ENCODE peak calls at places on chromosome 14, in seven cellular contexts. L is cardiac muscle cell; F is CD8-positive, alpha-beta T cell; W is endothelial cell; B is right atrium auricular region; T is CD14-positive monocyte; A is Peyer's patch. Y is an unnamed sample.

GRCh38 chr14:56874375-56874774 is 64.1 kb upstream of the OTX2 start:
- DNase-seq in F (no peak), L (no peak), B (no peak), A (peak), T (no peak), W (peak), Y (peak)

GRCh38 chr14:102050625-102051024 is 36.2 kb downstream of the HSP90AA1 start:
- DNase-seq in F (no peak), W (no peak), B (no peak), T (no peak), L (no peak), A (no peak), Y (no peak)

GRCh38 chr14:32428875-32429274 is 99.8 kb downstream of the AKAP6 start:
- DNase-seq in A (no peak), B (no peak), F (no peak), L (no peak), W (no peak), T (no peak), Y (no peak)

GRCh38 chr14:22122227-22123187 is 448.9 kb upstream of the OR4E1 start:
- DNase-seq in T (no peak), A (no peak), W (peak), B (no peak), L (no peak), F (no peak), Y (no peak)

GRCh38 chr14:64191756-64192155 is 102.4 kb downstream of the ESR2 start:
- DNase-seq in F (no peak), A (no peak), W (no peak), B (no peak), T (no peak), L (peak), Y (no peak)

GRCh38 chr14:104694991-104695659 is 5.7 kb downstream of the INF2 start:
- DNase-seq in A (peak), T (no peak), L (no peak), B (no peak), F (peak), W (peak), Y (no peak)

GRCh38 chr14:103731916-103732867 is 16.6 kb downstream of the ZFYVE21 start:
- DNase-seq in A (no peak), W (no peak), B (no peak), F (no peak), L (no peak), T (no peak), Y (no peak)

GRCh38 chr14:84646791-84647500 is 883.0 kb upstream of the FLRT2 start:
- DNase-seq in F (no peak), T (no peak), W (no peak), B (no peak), A (no peak), L (peak), Y (no peak)

GRCh38 chr14:25833341-25834121 is 764.3 kb downstream of the NOVA1 start:
- DNase-seq in B (no peak), A (no peak), W (peak), L (peak), T (no peak), F (no peak), Y (no peak)

GRCh38 chr14:22915886-22916521 is 2.9 kb downstream of the RBM23 start:
- DNase-seq in L (peak), T (peak), F (no peak), B (no peak), A (no peak), W (no peak), Y (no peak)

GRCh38 chr14:32683679-32684078 is 255.0 kb upstream of the NPAS3 start:
- DNase-seq in T (no peak), A (no peak), L (no peak), W (no peak), F (no peak), B (no peak), Y (peak)

GRCh38 chr14:80390911-80391310 is 179.6 kb upstream of the DIO2 start:
- DNase-seq in B (no peak), W (no peak), F (no peak), L (peak), T (no peak), A (no peak), Y (no peak)

GRCh38 chr14:104321151-104322130 is 183.1 kb downstream of the KIF26A start:
- DNase-seq in W (peak), F (no peak), B (no peak), A (no peak), L (no peak), T (no peak), Y (no peak)

GRCh38 chr14:53525608-53526007 is 372.5 kb upstream of the DDHD1 start:
- DNase-seq in A (no peak), T (no peak), F (no peak), W (no peak), L (no peak), B (no peak), Y (no peak)

GRCh38 chr14:66624319-66624937 is 116.5 kb downstream of the GPHN start:
- DNase-seq in B (peak), W (peak), T (no peak), F (no peak), A (peak), L (peak), Y (peak)

GRCh38 chr14:95452890-95453712 is 63.3 kb downstream of the SYNE3 start:
- DNase-seq in F (no peak), W (no peak), L (no peak), T (no peak), A (no peak), B (no peak), Y (no peak)

GRCh38 chr14:93046696-93047050 is 69.1 kb downstream of the ITPK1 start:
- DNase-seq in L (no peak), A (no peak), F (no peak), T (no peak), W (no peak), B (no peak), Y (no peak)

GRCh38 chr14:93332032-93332852 is 594 bp downstream of the BTBD7 start:
- DNase-seq in W (peak), B (no peak), L (peak), A (peak), T (no peak), F (no peak), Y (peak)

GRCh38 chr14:92631098-92631497 is 117.3 kb downstream of the LGMN start:
- DNase-seq in W (no peak), B (no peak), L (no peak), A (no peak), T (peak), F (no peak), Y (peak)

DNA sequence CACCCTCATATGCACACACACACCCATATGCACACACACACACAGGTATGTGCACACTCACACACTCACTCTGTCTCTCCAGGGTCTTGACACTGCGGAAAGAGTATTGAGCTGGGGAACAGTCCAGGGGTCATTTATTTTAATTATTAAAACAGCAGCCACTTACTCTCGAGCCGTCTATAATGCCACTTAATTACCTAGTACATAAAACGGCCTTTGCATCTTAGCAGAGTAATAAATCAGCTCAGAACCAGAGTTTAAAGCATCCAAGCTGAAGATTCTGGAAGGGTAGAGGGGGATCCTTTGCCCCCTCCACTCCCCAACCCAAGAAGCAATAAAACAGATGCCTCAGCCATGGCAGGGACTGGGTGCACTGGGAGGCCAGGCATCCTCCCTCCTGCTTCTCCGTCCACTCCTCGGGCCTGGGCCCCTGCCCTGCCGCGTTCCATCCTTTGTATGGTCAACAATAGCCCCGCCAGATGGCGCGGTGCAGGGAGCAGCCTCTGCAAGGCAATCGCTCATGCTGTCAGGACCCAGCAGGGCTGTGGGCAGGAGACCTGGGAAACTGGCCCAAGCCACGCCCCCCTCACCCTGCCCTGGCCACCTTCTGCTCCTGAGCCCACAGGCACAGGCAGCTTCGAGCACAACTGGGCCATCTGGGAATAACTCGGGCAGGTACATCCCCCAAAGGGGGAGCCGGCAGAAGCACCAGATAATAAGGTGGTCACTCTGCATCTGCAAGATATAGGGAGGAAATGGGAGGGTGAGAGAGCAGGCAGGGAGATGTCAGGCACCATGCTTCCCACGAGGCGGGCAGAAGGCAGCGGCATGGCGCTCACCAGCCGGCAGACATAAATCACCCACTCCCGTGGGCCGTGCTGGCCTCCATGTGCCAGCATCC is 40.9 kb downstream of the CCDC85C start:
- DNase-seq in T (no peak), L (peak), W (peak), B (peak), F (no peak), A (peak), Y (no peak)
- TF ChIP-seq CTCF in T (no peak), L (peak), W (no peak), B (peak), F (no peak), A (no peak), Y (no peak)

GRCh38 chr14:23951590-23952143 is 1.9 kb upstream of the DHRS4 start:
- DNase-seq in L (no peak), W (no peak), A (no peak), T (no peak), B (no peak), F (no peak), Y (no peak)
- TF ChIP-seq CTCF in L (peak), W (no peak), A (no peak), T (no peak), B (no peak), F (no peak), Y (no peak)

DNA sequence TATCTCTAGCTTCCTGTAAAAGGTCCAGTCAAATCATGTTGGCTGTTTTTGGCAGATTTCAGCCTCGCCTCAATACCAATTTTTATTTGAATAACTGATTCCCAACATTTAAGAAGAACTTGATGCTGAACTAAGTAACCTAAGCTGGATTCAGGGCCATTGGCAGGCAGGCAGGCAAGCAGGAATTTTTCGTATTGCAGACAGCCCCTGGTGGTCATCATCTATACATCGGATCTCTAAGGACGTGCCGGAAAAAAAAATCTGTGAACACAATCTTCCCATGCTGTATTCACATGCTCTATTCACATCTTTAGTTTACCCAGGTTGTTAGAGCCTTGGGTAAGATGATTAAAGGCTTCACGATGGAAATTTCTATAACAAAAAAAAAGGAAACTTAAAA is 7.0 kb downstream of the VCPKMT start:
- DNase-seq in T (no peak), L (peak), B (no peak), W (peak), F (no peak), A (no peak), Y (no peak)
- TF ChIP-seq CTCF in T (no peak), L (peak), B (no peak), W (peak), F (no peak), A (no peak), Y (no peak)

DNA sequence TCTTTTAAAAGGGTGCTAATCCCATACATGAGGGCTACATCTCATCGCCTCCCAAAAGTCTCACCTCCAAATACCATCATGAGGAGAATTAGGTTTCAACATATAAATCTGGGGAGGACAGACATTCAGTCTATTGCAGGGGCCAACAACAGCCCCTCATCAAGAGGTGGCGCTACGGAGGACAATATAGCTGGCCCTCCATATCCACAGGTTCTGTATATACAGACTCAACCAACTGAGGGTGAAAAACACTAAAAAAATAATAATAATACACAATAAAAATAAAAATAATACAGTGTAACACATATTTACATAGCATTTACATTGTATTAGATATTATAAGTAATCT is 19.1 kb upstream of the PCNX1 start:
- DNase-seq in T (no peak), B (no peak), F (no peak), W (no peak), A (no peak), L (no peak), Y (no peak)
- TF ChIP-seq CTCF in T (no peak), B (no peak), F (no peak), W (no peak), A (no peak), L (peak), Y (no peak)

GRCh38 chr14:68523994-68524725 is 268.7 kb downstream of the ZFP36L1 start:
- DNase-seq in L (no peak), T (no peak), W (no peak), B (peak), A (no peak), F (no peak), Y (no peak)
- TF ChIP-seq CTCF in L (peak), T (no peak), W (no peak), B (peak), A (no peak), F (no peak), Y (no peak)